ENCODE peak calls at places on chromosomes 6 and 20, in four cellular contexts. One of them, this sample, is unnamed.

GRCh38 chr6:46509063-46509462 is 17.8 kb upstream of the RCAN2 start:
- DNase-seq in left cardiac atrium: no peak
- DNase-seq in stimulated activated CD8-positive, alpha-beta memory T cell treated with anti-CD3 and anti-CD28 coated beads, Interleukin-4, amount 100 ng/mL, for 48 hours: no peak
- DNase-seq in NCI-H1436: no peak
- DNase-seq in this sample: no peak

GRCh38 chr6:6694368-6694780 is 105.9 kb downstream of the LY86 start:
- DNase-seq in left cardiac atrium: no peak
- DNase-seq in stimulated activated CD8-positive, alpha-beta memory T cell treated with anti-CD3 and anti-CD28 coated beads, Interleukin-4, amount 100 ng/mL, for 48 hours: no peak
- DNase-seq in NCI-H1436: no peak
- DNase-seq in this sample: no peak

GRCh38 chr6:3330199-3330598 is 71.5 kb downstream of the PSMG4 start:
- DNase-seq in left cardiac atrium: no peak
- DNase-seq in stimulated activated CD8-positive, alpha-beta memory T cell treated with anti-CD3 and anti-CD28 coated beads, Interleukin-4, amount 100 ng/mL, for 48 hours: no peak
- DNase-seq in NCI-H1436: no peak
- DNase-seq in this sample: no peak

GRCh38 chr20:36848078-36848660 is 27.8 kb upstream of the TLDC2 start:
- DNase-seq in left cardiac atrium: peak; percentile 63
- DNase-seq in stimulated activated CD8-positive, alpha-beta memory T cell treated with anti-CD3 and anti-CD28 coated beads, Interleukin-4, amount 100 ng/mL, for 48 hours: no peak
- DNase-seq in NCI-H1436: no peak
- DNase-seq in this sample: no peak

GRCh38 chr6:90369651-90370050 is 73.0 kb upstream of the BACH2 start:
- DNase-seq in left cardiac atrium: no peak
- DNase-seq in stimulated activated CD8-positive, alpha-beta memory T cell treated with anti-CD3 and anti-CD28 coated beads, Interleukin-4, amount 100 ng/mL, for 48 hours: no peak
- DNase-seq in NCI-H1436: no peak
- DNase-seq in this sample: no peak

GRCh38 chr20:48295966-48296421 is 510.7 kb upstream of the SULF2 start:
- DNase-seq in left cardiac atrium: no peak
- DNase-seq in stimulated activated CD8-positive, alpha-beta memory T cell treated with anti-CD3 and anti-CD28 coated beads, Interleukin-4, amount 100 ng/mL, for 48 hours: no peak
- DNase-seq in NCI-H1436: no peak
- DNase-seq in this sample: no peak

GRCh38 chr6:125752773-125753172 is 3.3 kb downstream of the HEY2 start:
- DNase-seq in left cardiac atrium: no peak
- DNase-seq in stimulated activated CD8-positive, alpha-beta memory T cell treated with anti-CD3 and anti-CD28 coated beads, Interleukin-4, amount 100 ng/mL, for 48 hours: no peak
- DNase-seq in NCI-H1436: no peak
- DNase-seq in this sample: no peak

GRCh38 chr6:90068264-90068663 is 174.0 kb downstream of the GJA10 start:
- DNase-seq in left cardiac atrium: peak; percentile 29
- DNase-seq in stimulated activated CD8-positive, alpha-beta memory T cell treated with anti-CD3 and anti-CD28 coated beads, Interleukin-4, amount 100 ng/mL, for 48 hours: peak; percentile 59
- DNase-seq in NCI-H1436: no peak
- DNase-seq in this sample: peak; percentile 14

GRCh38 chr20:61331542-61331941 is 79.5 kb downstream of the CDH4 start:
- DNase-seq in left cardiac atrium: peak; percentile 27
- DNase-seq in stimulated activated CD8-positive, alpha-beta memory T cell treated with anti-CD3 and anti-CD28 coated beads, Interleukin-4, amount 100 ng/mL, for 48 hours: no peak
- DNase-seq in NCI-H1436: no peak
- DNase-seq in this sample: no peak